ENCODE peak calls at places on chromosomes 13 and 19, in six cellular contexts. T, U, I, W, S and P are unnamed samples.

GRCh38 chr19:51441410-51442390 is 16.6 kb downstream of the SIGLEC8 start:
- DNase-seq in U (no peak), W (no peak), S (peak; percentile 89), I (no peak), T (peak; percentile 54), P (no peak)

GRCh38 chr19:34274827-34275625 is 20.7 kb downstream of the GARRE1 start:
- DNase-seq in T (no peak), S (no peak), U (no peak), W (peak; percentile 75), I (no peak), P (peak; percentile 98)

GRCh38 chr13:23987331-23987730 is 90.0 kb upstream of the C1QTNF9B start:
- DNase-seq in I (no peak), T (no peak), W (peak; percentile 53), S (no peak), U (no peak), P (peak; percentile 84)

GRCh38 chr19:54172764-54173699 is at the start of gene TMC4:
- DNase-seq in T (peak; percentile 88), U (no peak), I (no peak), W (no peak), S (no peak), P (peak; percentile 24)

GRCh38 chr19:14005381-14006084 is 587 bp downstream of the RFX1 start:
- DNase-seq in T (peak; percentile 94), S (peak; percentile 92), U (peak; percentile 87), W (peak; percentile 92), I (peak; percentile 75), P (peak; percentile 83)

GRCh38 chr13:111143875-111144540 is 28.9 kb downstream of the ARHGEF7 start:
- DNase-seq in I (no peak), S (no peak), T (no peak), U (no peak), W (peak; percentile 9), P (no peak)

GRCh38 chr19:38035515-38036495 is 128.8 kb downstream of the SIPA1L3 start:
- DNase-seq in U (no peak), T (no peak), S (no peak), W (peak; percentile 74), I (no peak), P (peak; percentile 58)

GRCh38 chr13:94054159-94054558 is 425.3 kb downstream of the DCT start:
- DNase-seq in S (no peak), T (no peak), I (no peak), W (no peak), U (no peak), P (no peak)

GRCh38 chr13:34356686-34357434 is 538.9 kb downstream of the RFC3 start:
- DNase-seq in S (no peak), U (no peak), T (no peak), I (no peak), W (no peak), P (no peak)

GRCh38 chr13:74246398-74246975 is 112.3 kb upstream of the KLF12 start:
- DNase-seq in T (no peak), I (no peak), S (no peak), U (peak; percentile 63), W (peak; percentile 53), P (no peak)

GRCh38 chr19:3655402-3656072 is 28.9 kb upstream of the CACTIN start:
- DNase-seq in T (peak; percentile 33), W (peak; percentile 99), S (no peak), I (no peak), U (no peak), P (peak; percentile 95)

GRCh38 chr19:5057860-5058259 is 88.9 kb downstream of the KDM4B start:
- DNase-seq in T (no peak), U (no peak), I (no peak), W (peak; percentile 22), S (no peak), P (peak; percentile 26)

GRCh38 chr13:86161257-86161656 is 362.0 kb upstream of the SLITRK6 start:
- DNase-seq in T (no peak), W (no peak), S (no peak), U (no peak), I (no peak), P (no peak)

GRCh38 chr13:22262328-22262920 is 591.6 kb downstream of the FGF9 start:
- DNase-seq in I (no peak), U (no peak), S (no peak), T (no peak), W (no peak), P (no peak)

GRCh38 chr19:48660854-48661731 is 11.7 kb downstream of the NTN5 start:
- DNase-seq in I (peak; percentile 79), U (peak; percentile 93), S (peak; percentile 86), W (peak; percentile 86), T (peak; percentile 92), P (peak; percentile 80)

GRCh38 chr19:8698433-8699063 is at the start of gene ACTL9:
- DNase-seq in W (no peak), U (no peak), I (no peak), S (no peak), T (no peak), P (no peak)

DNA sequence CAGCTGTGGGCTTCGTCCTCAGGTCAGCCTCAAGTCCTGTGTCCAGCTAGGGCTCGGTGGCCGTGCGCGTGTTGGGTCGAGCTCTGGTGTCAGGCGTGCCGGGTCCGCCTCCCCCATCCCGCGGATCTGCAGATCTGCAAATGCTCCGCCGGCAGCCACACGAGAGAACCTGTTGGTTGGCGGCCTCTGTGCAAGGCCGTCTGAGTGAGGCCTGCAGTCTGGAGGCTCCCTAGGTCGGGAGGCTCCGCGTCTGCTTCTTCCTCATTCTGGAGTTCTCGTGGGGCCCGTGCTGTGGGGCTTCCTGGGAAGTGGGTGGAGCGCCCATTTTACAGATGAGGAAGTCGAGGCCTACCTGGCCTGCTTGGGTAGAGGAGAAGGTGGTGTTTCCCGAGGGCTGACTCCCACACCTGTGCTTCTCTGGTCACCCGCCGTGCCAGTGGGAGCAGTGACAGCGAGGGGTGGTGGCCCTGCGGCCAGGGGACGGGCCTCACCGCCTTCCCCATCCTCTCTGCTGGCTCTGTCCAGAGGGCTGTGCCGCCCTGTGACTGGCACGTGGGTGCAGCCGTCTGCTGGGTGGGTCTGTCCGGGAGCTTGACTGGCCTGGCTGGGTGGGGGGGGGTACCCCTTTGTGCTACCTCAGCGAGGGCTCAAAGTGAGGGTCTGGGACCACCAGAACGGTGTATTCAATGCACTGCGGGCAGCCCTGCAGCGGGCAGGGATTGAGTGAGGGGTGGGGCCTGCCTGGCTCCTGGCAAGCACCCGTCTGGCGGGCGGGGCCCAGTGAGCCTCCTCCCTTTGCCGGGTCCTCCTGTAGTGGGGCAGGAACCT is 3.3 kb downstream of the CSNK1G2 start:
- DNase-seq in S (no peak), I (no peak), U (no peak), T (peak; percentile 33), W (no peak), P (no peak)
- TF ChIP-seq CTCF in S (no peak), I (no peak), U (no peak), T (no peak), W (no peak), P (no peak)

GRCh38 chr19:10292789-10293636 is 3.3 kb downstream of the ICAM5 start:
- DNase-seq in I (no peak), U (no peak), S (no peak), W (no peak), T (no peak), P (no peak)
- H3K4me3 ChIP-seq in I (no peak overlapping the region), U (peak overlapping the region; percentile 41), S (peak overlapping the region; percentile 47), W (peak overlapping the region; percentile 45), T (peak overlapping the region; percentile 40), P (peak overlapping the region; percentile 44)

GRCh38 chr13:51385114-51385513 is 45.6 kb downstream of the SERPINE3 start:
- DNase-seq in I (no peak), T (no peak), S (no peak), U (no peak), W (no peak), P (no peak)
- TF ChIP-seq CTCF in I (no peak), T (no peak), S (no peak), U (no peak), W (no peak), P (no peak)

GRCh38 chr13:46168818-46169217 is 13.2 kb downstream of the LCP1 start:
- DNase-seq in W (no peak), U (no peak), S (no peak), T (no peak), I (no peak), P (no peak)
- H3K4me3 ChIP-seq in W (no peak overlapping the region), U (no peak overlapping the region), S (peak overlapping the region; percentile 15), T (no peak overlapping the region), I (no peak overlapping the region), P (no peak overlapping the region)

GRCh38 chr19:29631450-29631849 is 25.4 kb downstream of the POP4 start:
- DNase-seq in S (no peak), I (no peak), W (no peak), T (no peak), U (no peak), P (no peak)
- TF ChIP-seq CTCF in S (no peak), I (no peak), W (no peak), T (no peak), U (no peak), P (no peak)